ENCODE peak calls at places on chromosomes 3 and 15, in eight cellular contexts. R is amniotic epithelial cell, V is substantia nigra, A is lower leg skin, G is non-pigmented ciliary epithelial cell, K is fibroblast of mammary gland, F is fibroblast of pulmonary artery, Q is HAP-1. N is an unnamed sample.

GRCh38 chr3:62318752-62319569 is 54.4 kb downstream of the FEZF2 start:
- DNase-seq in R (peak), V (peak), A (peak), G (peak), K (peak), F (peak), Q (peak), N (peak)

GRCh38 chr3:114660124-114660523 is 366.3 kb downstream of the TIGIT start:
- DNase-seq in R (peak), V (no peak), A (peak), G (no peak), K (peak), F (peak), Q (peak), N (no peak)

GRCh38 chr15:59018833-59019232 is 31.4 kb downstream of the RNF111 start:
- DNase-seq in R (no peak), V (no peak), A (no peak), G (no peak), K (no peak), F (no peak), Q (peak), N (no peak)

GRCh38 chr3:99696497-99696896 is 58.1 kb downstream of the COL8A1 start:
- DNase-seq in R (no peak), V (no peak), A (no peak), G (no peak), K (no peak), F (no peak), Q (no peak), N (no peak)

GRCh38 chr3:36969540-36970432 is 23.1 kb downstream of the EPM2AIP1 start:
- DNase-seq in R (peak), V (peak), A (peak), G (peak), K (peak), F (peak), Q (peak), N (peak)

GRCh38 chr3:49803464-49804140 is 541 bp downstream of the INKA1 start:
- DNase-seq in R (no peak), V (no peak), A (peak), G (no peak), K (no peak), F (peak), Q (peak), N (peak)

GRCh38 chr3:134342269-134342668 is 32.0 kb downstream of the AMOTL2 start:
- DNase-seq in R (no peak), V (no peak), A (peak), G (no peak), K (no peak), F (no peak), Q (no peak), N (no peak)

GRCh38 chr3:112640864-112641751 is at the start of gene CCDC80:
- DNase-seq in R (peak), V (no peak), A (no peak), G (peak), K (peak), F (peak), Q (peak), N (no peak)

GRCh38 chr3:54902286-54902685 is 25.6 kb downstream of the LRTM1 start:
- DNase-seq in R (no peak), V (no peak), A (no peak), G (no peak), K (no peak), F (no peak), Q (no peak), N (no peak)

GRCh38 chr15:96066126-96066525 is 264.4 kb upstream of the NR2F2 start:
- DNase-seq in R (no peak), V (no peak), A (no peak), G (no peak), K (no peak), F (no peak), Q (no peak), N (no peak)

GRCh38 chr3:104907507-104907906 is 459.2 kb upstream of the ALCAM start:
- DNase-seq in R (peak), V (no peak), A (no peak), G (peak), K (peak), F (peak), Q (no peak), N (no peak)

GRCh38 chr15:62165029-62165792 is at the start of gene C2CD4B:
- DNase-seq in R (no peak), V (no peak), A (peak), G (no peak), K (no peak), F (peak), Q (peak), N (peak)

GRCh38 chr3:129195731-129196256 is 12.1 kb upstream of the CNBP start:
- DNase-seq in R (peak), V (peak), A (no peak), G (peak), K (peak), F (peak), Q (no peak), N (no peak)

GRCh38 chr3:132536442-132537153 is 60.5 kb upstream of the ACKR4 start:
- DNase-seq in R (peak), V (no peak), A (no peak), G (no peak), K (peak), F (peak), Q (no peak), N (no peak)

GRCh38 chr3:114480442-114480841 is 186.6 kb downstream of the TIGIT start:
- DNase-seq in R (peak), V (no peak), A (no peak), G (no peak), K (peak), F (peak), Q (no peak), N (no peak)

GRCh38 chr15:57345584-57345983 is 30.7 kb upstream of the CGNL1 start:
- DNase-seq in R (no peak), V (peak), A (no peak), G (no peak), K (no peak), F (no peak), Q (peak), N (no peak)

GRCh38 chr15:82039871-82040270 is 5.9 kb downstream of the MEX3B start:
- DNase-seq in R (no peak), V (no peak), A (no peak), G (no peak), K (no peak), F (no peak), Q (no peak), N (no peak)

GRCh38 chr3:177686671-177687070 is 489.4 kb upstream of the TBL1XR1 start:
- DNase-seq in R (no peak), V (no peak), A (no peak), G (no peak), K (no peak), F (no peak), Q (no peak), N (no peak)

GRCh38 chr3:44561076-44561475 is 6.1 kb downstream of the ZKSCAN7 start:
- DNase-seq in R (no peak), V (no peak), A (no peak), G (no peak), K (no peak), F (no peak), Q (no peak), N (no peak)

GRCh38 chr3:105686324-105686897 is 182.4 kb downstream of the CBLB start:
- DNase-seq in R (peak), V (no peak), A (no peak), G (no peak), K (peak), F (peak), Q (no peak), N (no peak)

GRCh38 chr15:92049290-92050008 is 195.9 kb downstream of the SLCO3A1 start:
- DNase-seq in R (no peak), V (no peak), A (peak), G (no peak), K (no peak), F (peak), Q (no peak), N (no peak)

GRCh38 chr3:27976933-27977332 is 254.8 kb upstream of the EOMES start:
- DNase-seq in R (peak), V (no peak), A (no peak), G (no peak), K (peak), F (peak), Q (no peak), N (no peak)

GRCh38 chr15:39979606-39980005 is 45.7 kb downstream of the EIF2AK4 start:
- DNase-seq in R (no peak), V (no peak), A (no peak), G (no peak), K (no peak), F (no peak), Q (no peak), N (no peak)

GRCh38 chr3:53730565-53730964 is 115.7 kb downstream of the CHDH start:
- DNase-seq in R (no peak), V (peak), A (no peak), G (no peak), K (peak), F (peak), Q (no peak), N (no peak)

GRCh38 chr3:99911433-99911832 is 93.8 kb downstream of the CMSS1 start:
- DNase-seq in R (peak), V (no peak), A (no peak), G (no peak), K (no peak), F (no peak), Q (no peak), N (no peak)

GRCh38 chr3:67655364-67656121 is 1.1 kb upstream of the SUCLG2 start:
- DNase-seq in R (no peak), V (no peak), A (peak), G (no peak), K (no peak), F (no peak), Q (no peak), N (no peak)

GRCh38 chr15:92801774-92802464 is 98.2 kb upstream of the CHD2 start:
- DNase-seq in R (peak), V (no peak), A (peak), G (peak), K (peak), F (peak), Q (peak), N (no peak)

GRCh38 chr3:195209836-195210551 is 61.0 kb downstream of the XXYLT1 start:
- DNase-seq in R (no peak), V (peak), A (peak), G (no peak), K (peak), F (peak), Q (no peak), N (no peak)

N was measured in neuronal stem cell.